ENCODE peak calls at places on chromosome 2, in eight cellular contexts. Y is heart left ventricle; U is WERI-Rb-1; H is IMR-90; W is cerebellum; Z is globus pallidus; V is LoVo; O is activated CD8-positive, alpha-beta memory T cell treated with anti-CD3 and anti-CD28 coated beads for 48 hours. P is an unnamed sample.

GRCh38 chr2:88860421-88861075 is 169.1 kb downstream of the RPIA start:
- DNase-seq in O (no peak), W (no peak), H (no peak), V (no peak), Z (no peak), Y (no peak), U (no peak), P (no peak)

GRCh38 chr2:10486601-10487079 is 38.5 kb upstream of the ODC1 start:
- DNase-seq in V (peak), O (no peak), W (no peak), Z (no peak), H (no peak), Y (no peak), U (peak), P (no peak)

GRCh38 chr2:28543316-28544068 is 47.6 kb downstream of the PLB1 start:
- DNase-seq in H (peak), O (no peak), V (no peak), Z (no peak), Y (no peak), U (peak), W (no peak), P (no peak)

GRCh38 chr2:146927080-146927714 is 917.6 kb upstream of the ACVR2A start:
- DNase-seq in Y (no peak), W (no peak), H (peak), V (peak), O (no peak), U (peak), Z (peak), P (peak)

GRCh38 chr2:98876741-98877140 is 59.3 kb downstream of the CRACDL start:
- DNase-seq in Y (no peak), V (no peak), W (no peak), Z (no peak), H (no peak), O (no peak), U (no peak), P (no peak)

GRCh38 chr2:15313657-15314056 is 247.5 kb downstream of the NBAS start:
- DNase-seq in H (peak), Y (no peak), W (no peak), O (no peak), Z (no peak), V (no peak), U (no peak), P (no peak)

GRCh38 chr2:238129166-238130010 is 9.1 kb upstream of the KLHL30 start:
- DNase-seq in Y (no peak), H (no peak), V (no peak), W (no peak), Z (no peak), O (no peak), U (no peak), P (no peak)

GRCh38 chr2:9311488-9311887 is 104.9 kb downstream of the ASAP2 start:
- DNase-seq in V (no peak), U (no peak), O (no peak), H (peak), Y (peak), Z (no peak), W (peak), P (no peak)

GRCh38 chr2:14587119-14587518 is 45.4 kb upstream of the LRATD1 start:
- DNase-seq in U (no peak), O (no peak), Y (no peak), H (peak), Z (no peak), V (peak), W (no peak), P (no peak)

GRCh38 chr2:83874712-83875430 is 584.2 kb downstream of the SUCLG1 start:
- DNase-seq in U (peak), W (no peak), H (no peak), V (no peak), Z (no peak), O (no peak), Y (no peak), P (no peak)

GRCh38 chr2:97067279-97068004 is 27.2 kb downstream of the FAHD2B start:
- DNase-seq in O (no peak), Y (no peak), W (no peak), U (no peak), H (no peak), V (no peak), Z (no peak), P (no peak)

GRCh38 chr2:25939257-25939668 is 43.0 kb downstream of the KIF3C start:
- DNase-seq in W (peak), O (no peak), H (no peak), Y (no peak), Z (no peak), U (peak), V (no peak), P (no peak)

GRCh38 chr2:25673170-25674002 is at the start of gene DTNB:
- DNase-seq in W (peak), Z (peak), Y (peak), V (peak), O (peak), H (peak), U (peak), P (peak)

GRCh38 chr2:45681675-45682074 is 30.2 kb downstream of the PRKCE start:
- DNase-seq in O (no peak), V (peak), H (peak), Y (peak), Z (no peak), W (peak), U (no peak), P (peak)

GRCh38 chr2:239294571-239295054 is 106.2 kb downstream of the HDAC4 start:
- DNase-seq in Z (no peak), O (no peak), Y (no peak), U (no peak), W (no peak), V (no peak), H (no peak), P (no peak)

GRCh38 chr2:88230912-88231311 is 60.8 kb downstream of the THNSL2 start:
- DNase-seq in Y (no peak), H (no peak), W (no peak), Z (peak), O (no peak), V (no peak), U (no peak), P (no peak)

GRCh38 chr2:56009758-56010534 is 86.4 kb upstream of the EFEMP1 start:
- DNase-seq in O (no peak), W (no peak), V (peak), H (peak), Y (no peak), Z (peak), U (no peak), P (peak)

GRCh38 chr2:38835015-38835601 is 40.6 kb downstream of the DHX57 start:
- DNase-seq in Z (no peak), U (no peak), Y (no peak), W (no peak), H (peak), O (no peak), V (no peak), P (peak)

GRCh38 chr2:3322311-3322970 is 55.2 kb downstream of the EIPR1 start:
- DNase-seq in Z (no peak), O (no peak), H (no peak), W (no peak), Y (no peak), V (no peak), U (no peak), P (no peak)

GRCh38 chr2:236687296-236687955 is 117.8 kb downstream of the ACKR3 start:
- DNase-seq in H (no peak), Y (peak), U (no peak), V (no peak), Z (no peak), W (peak), O (no peak), P (no peak)

GRCh38 chr2:181430406-181431199 is 26.6 kb upstream of the ITGA4 start:
- DNase-seq in U (no peak), H (peak), Z (no peak), V (no peak), O (no peak), W (no peak), Y (no peak), P (no peak)

GRCh38 chr2:118836411-118836930 is 11.0 kb downstream of the EN1 start:
- DNase-seq in U (no peak), H (no peak), Z (no peak), W (no peak), V (no peak), Y (no peak), O (no peak), P (no peak)

GRCh38 chr2:73089270-73090030 is 17.9 kb upstream of the SFXN5 start:
- DNase-seq in W (no peak), Z (no peak), U (no peak), Y (peak), V (no peak), H (peak), O (no peak), P (no peak)

GRCh38 chr2:73053316-73054114 is 18.0 kb downstream of the SFXN5 start:
- DNase-seq in Z (peak), Y (no peak), O (no peak), U (no peak), W (no peak), V (no peak), H (peak), P (no peak)

P was measured in NCI-H460.